ENCODE peak calls at places on chromosomes 1 and 21, in four cellular contexts. K is HCT116, J is GM12878, W is H1. C is an unnamed sample.

GRCh38 chr1:9942399-9942938 is 722 bp downstream of the LZIC start:
- DNase-seq in K (no peak), J (peak), W (no peak), C (peak)

GRCh38 chr1:21899267-21899810 is 37.8 kb downstream of the HSPG2 start:
- DNase-seq in W (no peak), J (no peak), K (no peak), C (no peak)

GRCh38 chr21:27649323-27649722 is 682.4 kb upstream of the ADAMTS5 start:
- DNase-seq in J (no peak), K (no peak), W (no peak), C (no peak)

GRCh38 chr1:95699274-95699953 is 465.4 kb downstream of the RWDD3 start:
- DNase-seq in J (no peak), K (no peak), W (no peak), C (no peak)

GRCh38 chr1:213194383-213194782 is 143.3 kb downstream of the RPS6KC1 start:
- DNase-seq in K (no peak), W (no peak), J (no peak), C (no peak)

GRCh38 chr1:233843523-233844204 is 60.8 kb upstream of the SLC35F3 start:
- DNase-seq in K (no peak), J (no peak), W (no peak), C (no peak)

GRCh38 chr1:51962486-51963356 is 27.8 kb downstream of the RAB3B start:
- DNase-seq in K (no peak), W (no peak), J (peak), C (no peak)

GRCh38 chr1:159197767-159198557 is 6.7 kb upstream of the ACKR1 start:
- DNase-seq in K (peak), J (no peak), W (no peak), C (peak)

GRCh38 chr1:9726406-9726805 is 74.9 kb downstream of the PIK3CD start:
- DNase-seq in J (no peak), K (no peak), W (no peak), C (no peak)

GRCh38 chr1:177451191-177451590 is 280.4 kb downstream of the BRINP2 start:
- DNase-seq in K (no peak), W (no peak), J (no peak), C (no peak)

GRCh38 chr1:35631396-35631795 is 9.9 kb downstream of the PSMB2 start:
- DNase-seq in K (no peak), W (no peak), J (no peak), C (no peak)

GRCh38 chr1:22471078-22471477 is 19.4 kb downstream of the ZBTB40 start:
- DNase-seq in W (no peak), J (no peak), K (no peak), C (peak)

GRCh38 chr1:201270616-201271390 is 12.5 kb upstream of the PKP1 start:
- DNase-seq in W (no peak), J (no peak), K (no peak), C (no peak)

GRCh38 chr1:244210884-244211558 is 159.9 kb downstream of the ZBTB18 start:
- DNase-seq in K (peak), J (no peak), W (peak), C (peak)

GRCh38 chr21:42102063-42102462 is 30.9 kb downstream of the UMODL1 start:
- DNase-seq in K (no peak), J (no peak), W (no peak), C (no peak)

GRCh38 chr1:208654241-208654640 is 410.1 kb upstream of the PLXNA2 start:
- DNase-seq in J (no peak), W (no peak), K (peak), C (peak)

GRCh38 chr1:47536646-47537118 is 98.8 kb downstream of the FOXD2 start:
- DNase-seq in K (no peak), J (no peak), W (no peak), C (no peak)

GRCh38 chr1:3067671-3068399 is 1.2 kb upstream of the PRDM16 start:
- DNase-seq in W (no peak), J (no peak), K (no peak), C (no peak)

GRCh38 chr21:26130249-26130896 is 40.2 kb downstream of the APP start:
- DNase-seq in K (no peak), J (no peak), W (no peak), C (no peak)

GRCh38 chr1:19044975-19045831 is 88.7 kb upstream of the IFFO2 start:
- DNase-seq in W (no peak), J (no peak), K (no peak), C (no peak)
- TF ChIP-seq EGR1 in W (no peak), J (no peak), K (no peak), C (no peak)

DNA sequence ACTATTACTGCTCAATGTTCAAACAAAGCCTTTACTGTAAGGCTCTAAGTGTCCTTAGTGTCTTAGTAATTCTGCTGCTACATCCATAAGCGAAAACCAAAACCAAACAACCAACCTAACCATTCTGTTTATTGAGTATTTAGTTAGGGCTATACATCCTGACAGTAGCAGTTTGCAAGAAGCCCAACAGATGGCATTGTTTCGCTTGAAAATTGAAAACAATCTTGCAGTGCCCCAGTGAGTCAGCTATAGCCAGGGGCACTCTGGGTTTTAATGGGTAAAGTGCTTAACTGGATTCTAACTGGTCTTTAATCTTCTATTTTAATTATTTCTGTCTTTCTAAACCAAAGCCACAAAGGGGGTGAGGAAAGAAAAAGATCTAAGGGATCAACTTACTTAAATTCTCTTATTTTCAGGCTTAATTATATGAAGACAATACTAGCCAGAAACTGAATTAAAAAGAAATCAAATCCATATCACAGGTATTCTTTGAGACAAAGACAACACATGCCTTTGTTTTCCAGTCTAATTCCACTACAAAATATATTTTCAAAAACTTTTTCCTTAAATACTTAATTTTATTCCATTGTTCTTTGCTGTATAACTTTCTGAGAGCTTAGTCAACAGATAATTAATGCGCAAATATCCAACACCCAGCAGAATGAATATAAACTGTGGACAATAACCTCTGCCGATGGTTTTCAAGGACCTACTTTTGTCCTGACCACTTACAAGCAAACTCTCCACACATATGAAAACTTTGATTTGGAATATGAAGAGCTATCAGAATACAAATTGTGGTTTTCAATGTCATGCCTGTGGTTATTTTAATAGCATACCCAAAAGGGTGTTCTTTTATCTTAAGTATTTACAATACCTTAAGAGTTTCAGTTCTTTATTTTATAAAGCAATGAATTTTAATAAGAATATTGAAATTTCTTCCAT is 15.2 kb downstream of the POGZ start:
- DNase-seq in K (peak), W (no peak), J (peak), C (peak)
- TF ChIP-seq EGR1 in K (no peak), W (no peak), J (no peak), C (no peak)

DNA sequence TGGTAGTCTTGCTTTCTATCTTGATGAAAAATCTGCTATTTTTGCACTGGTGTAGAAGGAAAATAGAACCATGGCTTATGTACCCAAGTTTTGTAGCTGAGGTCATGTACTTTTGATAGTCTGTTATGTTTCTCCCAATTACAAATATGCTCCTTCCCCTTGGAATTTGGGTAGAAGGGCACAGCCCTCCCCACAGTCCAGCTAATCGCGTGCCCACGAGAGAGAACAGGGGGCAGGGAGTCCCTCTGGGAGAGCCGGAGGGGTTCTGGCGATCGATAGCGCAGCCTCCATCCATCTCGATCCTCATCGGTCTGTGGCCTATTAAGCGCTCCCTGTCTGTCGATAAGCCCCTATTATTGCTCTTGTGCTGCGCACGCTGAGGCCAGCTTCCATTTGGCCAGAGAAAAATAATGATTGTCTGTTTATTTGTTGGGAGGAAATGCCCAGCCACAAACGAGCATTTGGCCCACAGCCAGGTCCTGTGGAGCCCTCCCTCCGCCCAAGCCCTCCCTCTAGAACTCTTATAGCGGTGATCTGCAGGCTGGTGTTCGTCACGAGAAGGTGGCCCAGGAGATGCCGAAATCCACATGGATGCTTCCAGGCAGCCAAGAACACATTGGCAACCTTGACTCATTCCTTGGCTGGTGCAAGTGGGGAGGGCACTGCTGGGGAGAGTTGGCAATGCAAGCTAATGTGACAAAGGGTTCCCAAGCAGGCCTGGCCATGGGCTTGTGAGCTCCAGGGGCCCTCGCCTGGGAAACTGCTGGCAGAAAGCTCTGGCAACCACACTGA is 134.7 kb upstream of the TNR start:
- DNase-seq in W (no peak), K (no peak), J (no peak), C (no peak)
- TF ChIP-seq EGR1 in W (no peak), K (no peak), J (no peak), C (no peak)

DNA sequence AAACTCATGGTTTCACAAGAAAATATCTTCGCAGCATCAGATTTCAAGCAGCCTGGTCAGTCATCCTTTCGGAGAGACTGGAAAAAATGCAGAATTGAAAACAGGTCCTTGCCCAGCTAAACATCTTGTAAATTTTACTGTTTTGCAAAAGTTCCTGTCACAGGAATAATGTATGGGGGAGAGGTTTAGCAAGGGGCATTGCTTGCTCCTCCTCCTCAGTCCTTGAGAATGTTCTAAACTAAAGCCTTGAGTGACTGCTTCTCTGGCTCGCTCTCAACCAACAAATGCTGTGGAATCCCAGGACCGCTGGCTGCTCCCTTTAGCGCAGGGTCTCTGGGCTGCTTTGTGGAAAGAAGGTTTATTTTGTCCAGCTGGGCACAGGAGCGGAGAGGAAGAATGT is 33.7 kb upstream of the FHAD1 start:
- DNase-seq in J (no peak), K (no peak), W (no peak), C (no peak)
- TF ChIP-seq EGR1 in J (no peak), K (no peak), W (no peak), C (no peak)

GRCh38 chr1:198876371-198876871 is 237.6 kb downstream of the PTPRC start:
- DNase-seq in K (no peak), W (no peak), J (no peak), C (no peak)
- TF ChIP-seq EGR1 in K (no peak), W (no peak), J (no peak), C (no peak)

GRCh38 chr21:18986197-18986596 is 582.6 kb upstream of the TMPRSS15 start:
- DNase-seq in W (no peak), J (no peak), K (no peak), C (no peak)

GRCh38 chr21:18987515-18988026 is 584.0 kb upstream of the TMPRSS15 start:
- DNase-seq in K (no peak), W (no peak), J (no peak), C (no peak)

DNA sequence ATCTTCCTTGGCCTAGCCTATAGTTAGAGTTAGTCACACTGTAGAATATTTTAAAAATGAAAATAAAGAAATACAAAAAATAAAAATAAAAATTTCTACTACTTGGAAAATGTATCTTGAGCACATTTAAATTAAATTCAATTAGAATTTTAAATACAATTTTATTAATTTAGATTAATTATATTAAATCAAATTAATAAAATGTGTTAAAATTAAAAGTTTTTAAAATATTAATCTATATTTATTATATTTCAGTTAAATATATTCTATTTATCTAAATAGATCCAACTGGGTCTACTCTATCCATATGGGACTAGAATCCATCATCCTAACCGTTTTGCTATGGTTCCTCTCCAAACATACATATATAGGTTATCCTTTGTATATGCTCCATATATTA is 588.3 kb upstream of the TMPRSS15 start:
- DNase-seq in J (no peak), W (no peak), K (no peak), C (no peak)
- TF ChIP-seq EGR1 in J (no peak), W (no peak), K (no peak), C (no peak)

GRCh38 chr1:229759037-229759435 is 133.0 kb downstream of the URB2 start:
- DNase-seq in W (no peak), J (no peak), K (no peak), C (no peak)
- TF ChIP-seq EGR1 in W (no peak), J (no peak), K (no peak), C (no peak)

GRCh38 chr1:53026254-53026653 is 35.8 kb upstream of the PODN start:
- DNase-seq in K (no peak), W (no peak), J (no peak), C (no peak)

GRCh38 chr1:53022179-53022578 is 39.8 kb upstream of the PODN start:
- DNase-seq in W (no peak), K (no peak), J (no peak), C (no peak)

GRCh38 chr1:53025778-53026131 is 36.3 kb upstream of the PODN start:
- DNase-seq in K (no peak), J (no peak), W (no peak), C (no peak)

GRCh38 chr1:53025034-53025777 is 36.8 kb upstream of the PODN start:
- DNase-seq in K (no peak), W (no peak), J (no peak), C (no peak)

DNA sequence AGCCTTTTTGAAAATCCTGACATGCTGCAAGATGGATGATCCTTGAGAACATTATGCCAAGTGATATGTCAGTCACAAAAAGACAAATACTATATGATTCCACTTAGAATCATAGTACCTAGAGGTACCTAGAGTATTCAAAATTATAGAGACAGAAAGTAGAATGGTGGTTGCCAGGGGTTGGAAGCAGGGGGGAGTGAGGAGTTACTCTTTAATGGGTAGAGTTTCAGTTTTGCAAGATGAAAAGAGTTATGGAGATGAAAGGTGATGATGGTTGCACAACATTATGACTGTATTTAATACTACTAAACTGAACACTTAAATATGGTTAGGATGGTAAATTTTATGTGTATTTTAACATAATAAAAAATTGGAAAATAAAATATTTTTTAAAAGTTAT is 37.9 kb upstream of the PODN start:
- DNase-seq in J (no peak), W (no peak), K (no peak), C (no peak)
- TF ChIP-seq EGR1 in J (no peak), W (no peak), K (no peak), C (no peak)

C was measured in K562.